ENCODE peak calls at places on chromosomes 2 and 18, in nine cellular contexts. One of them, this sample, is unnamed. For H3K4me1, the result is how much of the 10 kb centered on the place peaks cover.

GRCh38 chr2:109447251-109447661 is 166.5 kb downstream of the SEPTIN10 start:
- DNase-seq in right lobe of liver: no peak
- DNase-seq in IMR-90: peak
- DNase-seq in heart left ventricle: no peak
- DNase-seq in uterus: peak
- DNase-seq in aorta: peak
- DNase-seq in hepatocyte: peak
- DNase-seq in PC-3: no peak
- DNase-seq in naive thymus-derived CD4-positive, alpha-beta T cell: no peak
- DNase-seq in this sample: peak

GRCh38 chr18:48670751-48671560 is 132.1 kb downstream of the CTIF start:
- DNase-seq in IMR-90: no peak
- DNase-seq in hepatocyte: no peak
- DNase-seq in aorta: no peak
- DNase-seq in uterus: no peak
- DNase-seq in heart left ventricle: no peak
- DNase-seq in PC-3: no peak
- DNase-seq in right lobe of liver: no peak
- DNase-seq in naive thymus-derived CD4-positive, alpha-beta T cell: no peak
- DNase-seq in this sample: no peak

GRCh38 chr18:79077181-79077580 is 8.0 kb downstream of the ATP9B start:
- DNase-seq in IMR-90: no peak
- DNase-seq in uterus: no peak
- DNase-seq in right lobe of liver: no peak
- DNase-seq in naive thymus-derived CD4-positive, alpha-beta T cell: no peak
- DNase-seq in hepatocyte: no peak
- DNase-seq in heart left ventricle: no peak
- DNase-seq in aorta: no peak
- DNase-seq in PC-3: no peak
- DNase-seq in this sample: no peak

GRCh38 chr2:197672494-197672893 is 2.9 kb downstream of the RFTN2 start:
- DNase-seq in heart left ventricle: no peak
- DNase-seq in IMR-90: no peak
- DNase-seq in right lobe of liver: no peak
- DNase-seq in PC-3: no peak
- DNase-seq in aorta: no peak
- DNase-seq in hepatocyte: no peak
- DNase-seq in uterus: no peak
- DNase-seq in naive thymus-derived CD4-positive, alpha-beta T cell: no peak
- DNase-seq in this sample: no peak

GRCh38 chr2:58358024-58358423 is 116.9 kb upstream of the FANCL start:
- DNase-seq in hepatocyte: no peak
- DNase-seq in right lobe of liver: no peak
- DNase-seq in uterus: no peak
- DNase-seq in heart left ventricle: no peak
- DNase-seq in aorta: no peak
- DNase-seq in PC-3: no peak
- DNase-seq in naive thymus-derived CD4-positive, alpha-beta T cell: no peak
- DNase-seq in IMR-90: no peak
- DNase-seq in this sample: no peak

GRCh38 chr2:169107645-169108044 is 38.3 kb downstream of the DHRS9 start:
- DNase-seq in naive thymus-derived CD4-positive, alpha-beta T cell: peak
- DNase-seq in heart left ventricle: no peak
- DNase-seq in aorta: no peak
- DNase-seq in hepatocyte: no peak
- DNase-seq in uterus: no peak
- DNase-seq in IMR-90: no peak
- DNase-seq in PC-3: peak
- DNase-seq in right lobe of liver: no peak
- DNase-seq in this sample: no peak

GRCh38 chr18:48599391-48599790 is 60.6 kb downstream of the CTIF start:
- DNase-seq in PC-3: no peak
- DNase-seq in heart left ventricle: no peak
- DNase-seq in uterus: no peak
- DNase-seq in aorta: no peak
- DNase-seq in naive thymus-derived CD4-positive, alpha-beta T cell: no peak
- DNase-seq in right lobe of liver: no peak
- DNase-seq in hepatocyte: no peak
- DNase-seq in IMR-90: peak
- DNase-seq in this sample: no peak

GRCh38 chr2:43051316-43051715 is 175.1 kb downstream of the ZFP36L2 start:
- DNase-seq in PC-3: peak
- DNase-seq in uterus: peak
- DNase-seq in heart left ventricle: no peak
- DNase-seq in IMR-90: peak
- DNase-seq in naive thymus-derived CD4-positive, alpha-beta T cell: peak
- DNase-seq in aorta: peak
- DNase-seq in hepatocyte: no peak
- DNase-seq in right lobe of liver: no peak
- DNase-seq in this sample: no peak

GRCh38 chr18:7901657-7902056 is 334.5 kb downstream of the PTPRM start:
- DNase-seq in naive thymus-derived CD4-positive, alpha-beta T cell: no peak
- DNase-seq in aorta: no peak
- DNase-seq in hepatocyte: no peak
- DNase-seq in uterus: no peak
- DNase-seq in heart left ventricle: no peak
- DNase-seq in PC-3: peak
- DNase-seq in IMR-90: peak
- DNase-seq in right lobe of liver: no peak
- DNase-seq in this sample: no peak

GRCh38 chr2:86049529-86049928 is 56.2 kb downstream of the POLR1A start:
- DNase-seq in heart left ventricle: no peak
- DNase-seq in aorta: no peak
- DNase-seq in IMR-90: no peak
- DNase-seq in uterus: peak
- DNase-seq in PC-3: no peak
- DNase-seq in hepatocyte: no peak
- DNase-seq in right lobe of liver: no peak
- DNase-seq in naive thymus-derived CD4-positive, alpha-beta T cell: no peak
- DNase-seq in this sample: peak

GRCh38 chr2:168456526-168457176 is 579 bp downstream of the CERS6 start:
- DNase-seq in uterus: peak
- DNase-seq in IMR-90: peak
- DNase-seq in naive thymus-derived CD4-positive, alpha-beta T cell: peak
- DNase-seq in right lobe of liver: peak
- DNase-seq in heart left ventricle: peak
- DNase-seq in aorta: peak
- DNase-seq in PC-3: peak
- DNase-seq in hepatocyte: peak
- DNase-seq in this sample: peak

GRCh38 chr2:75315436-75315835 is 116.1 kb upstream of the TACR1 start:
- DNase-seq in naive thymus-derived CD4-positive, alpha-beta T cell: no peak
- DNase-seq in right lobe of liver: no peak
- DNase-seq in hepatocyte: no peak
- DNase-seq in aorta: no peak
- DNase-seq in uterus: no peak
- DNase-seq in IMR-90: no peak
- DNase-seq in PC-3: no peak
- DNase-seq in heart left ventricle: no peak
- DNase-seq in this sample: no peak

GRCh38 chr18:80171190-80171872 is 62.3 kb downstream of the ADNP2 start:
- DNase-seq in aorta: peak
- DNase-seq in hepatocyte: peak
- DNase-seq in IMR-90: peak
- DNase-seq in PC-3: peak
- DNase-seq in heart left ventricle: no peak
- DNase-seq in naive thymus-derived CD4-positive, alpha-beta T cell: peak
- DNase-seq in uterus: peak
- DNase-seq in right lobe of liver: peak
- DNase-seq in this sample: no peak

GRCh38 chr2:27796991-27797752 is 25.7 kb downstream of the MRPL33 start:
- DNase-seq in heart left ventricle: peak
- DNase-seq in aorta: no peak
- DNase-seq in naive thymus-derived CD4-positive, alpha-beta T cell: no peak
- DNase-seq in uterus: no peak
- DNase-seq in PC-3: no peak
- DNase-seq in hepatocyte: no peak
- DNase-seq in IMR-90: no peak
- DNase-seq in right lobe of liver: peak
- DNase-seq in this sample: no peak

GRCh38 chr2:27792759-27793158 is 21.2 kb downstream of the MRPL33 start:
- DNase-seq in hepatocyte: no peak
- DNase-seq in naive thymus-derived CD4-positive, alpha-beta T cell: no peak
- DNase-seq in uterus: no peak
- DNase-seq in right lobe of liver: no peak
- DNase-seq in aorta: no peak
- DNase-seq in heart left ventricle: no peak
- DNase-seq in PC-3: peak
- DNase-seq in IMR-90: peak
- DNase-seq in this sample: no peak

GRCh38 chr2:27798476-27798875 is 27.0 kb downstream of the MRPL33 start:
- DNase-seq in aorta: no peak
- DNase-seq in right lobe of liver: no peak
- DNase-seq in IMR-90: no peak
- DNase-seq in PC-3: no peak
- DNase-seq in uterus: no peak
- DNase-seq in hepatocyte: no peak
- DNase-seq in heart left ventricle: no peak
- DNase-seq in naive thymus-derived CD4-positive, alpha-beta T cell: no peak
- DNase-seq in this sample: no peak

GRCh38 chr2:27795093-27795834 is 23.7 kb downstream of the MRPL33 start:
- DNase-seq in hepatocyte: no peak
- DNase-seq in naive thymus-derived CD4-positive, alpha-beta T cell: no peak
- DNase-seq in aorta: no peak
- DNase-seq in IMR-90: no peak
- DNase-seq in heart left ventricle: no peak
- DNase-seq in PC-3: no peak
- DNase-seq in uterus: no peak
- DNase-seq in right lobe of liver: no peak
- DNase-seq in this sample: no peak

DNA sequence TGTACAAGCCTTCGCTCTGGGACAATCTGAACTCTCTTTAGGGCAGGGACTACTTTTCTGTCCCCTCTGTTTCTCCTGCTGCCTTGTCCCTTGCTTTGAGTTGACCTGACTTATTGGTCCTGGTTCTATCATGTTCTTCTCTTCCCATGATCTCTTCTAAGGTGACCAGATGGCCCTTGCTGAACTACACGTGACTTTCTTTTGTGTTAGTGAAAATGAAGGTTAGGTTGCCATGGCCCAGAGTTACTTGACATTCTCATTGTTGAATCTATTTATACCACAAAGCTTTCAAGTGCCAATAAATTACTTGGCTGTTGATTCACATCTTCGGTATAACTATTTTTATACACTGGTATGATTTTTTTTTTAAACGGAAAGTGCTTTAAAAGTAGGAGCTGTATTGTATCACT is 24.4 kb downstream of the MRPL33 start:
- DNase-seq in uterus: no peak
- DNase-seq in naive thymus-derived CD4-positive, alpha-beta T cell: no peak
- DNase-seq in aorta: no peak
- DNase-seq in IMR-90: no peak
- DNase-seq in PC-3: no peak
- DNase-seq in hepatocyte: no peak
- DNase-seq in heart left ventricle: peak
- DNase-seq in right lobe of liver: no peak
- DNase-seq in this sample: no peak
- H3K4me1 ChIP-seq in uterus: under half
- H3K4me1 ChIP-seq in naive thymus-derived CD4-positive, alpha-beta T cell: under half
- H3K4me1 ChIP-seq in aorta: under half
- H3K4me1 ChIP-seq in IMR-90: half or more
- H3K4me1 ChIP-seq in PC-3: under half
- H3K4me1 ChIP-seq in hepatocyte: under half
- H3K4me1 ChIP-seq in heart left ventricle: under half
- H3K4me1 ChIP-seq in right lobe of liver: under half
- H3K4me1 ChIP-seq in this sample: under half

DNA sequence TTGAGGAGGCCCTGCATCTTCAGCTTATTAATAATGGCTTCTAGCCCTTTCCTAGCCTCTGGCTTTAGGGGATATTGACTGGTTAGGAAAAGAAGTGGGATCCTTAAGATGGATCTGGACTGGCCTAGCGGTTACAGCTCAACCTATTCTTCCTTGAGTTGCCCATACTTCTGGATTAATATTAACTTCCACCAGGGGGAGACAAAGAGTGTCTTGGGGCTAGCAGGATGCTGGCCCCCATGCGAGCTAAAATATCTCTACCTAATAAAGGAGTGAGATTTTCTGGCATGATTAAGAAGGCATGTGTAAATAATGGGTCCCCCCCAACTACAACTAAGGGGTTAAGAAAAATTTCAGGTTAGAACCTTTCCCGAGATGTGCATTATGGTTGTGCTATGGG is 23.2 kb upstream of the PLA2R1 start:
- DNase-seq in IMR-90: no peak
- DNase-seq in PC-3: no peak
- DNase-seq in right lobe of liver: no peak
- DNase-seq in aorta: no peak
- DNase-seq in heart left ventricle: no peak
- DNase-seq in uterus: no peak
- DNase-seq in hepatocyte: no peak
- DNase-seq in naive thymus-derived CD4-positive, alpha-beta T cell: no peak
- DNase-seq in this sample: peak
- H3K4me1 ChIP-seq in IMR-90: under half
- H3K4me1 ChIP-seq in PC-3: under half
- H3K4me1 ChIP-seq in right lobe of liver: under half
- H3K4me1 ChIP-seq in aorta: under half
- H3K4me1 ChIP-seq in heart left ventricle: under half
- H3K4me1 ChIP-seq in uterus: under half
- H3K4me1 ChIP-seq in hepatocyte: under half
- H3K4me1 ChIP-seq in naive thymus-derived CD4-positive, alpha-beta T cell: under half
- H3K4me1 ChIP-seq in this sample: under half

GRCh38 chr2:100824842-100825241 is 4.9 kb downstream of the NPAS2 start:
- DNase-seq in heart left ventricle: no peak
- DNase-seq in naive thymus-derived CD4-positive, alpha-beta T cell: no peak
- DNase-seq in hepatocyte: no peak
- DNase-seq in IMR-90: no peak
- DNase-seq in aorta: no peak
- DNase-seq in right lobe of liver: no peak
- DNase-seq in PC-3: no peak
- DNase-seq in uterus: no peak
- DNase-seq in this sample: no peak
- H3K4me1 ChIP-seq in heart left ventricle: under half
- H3K4me1 ChIP-seq in naive thymus-derived CD4-positive, alpha-beta T cell: under half
- H3K4me1 ChIP-seq in hepatocyte: under half
- H3K4me1 ChIP-seq in IMR-90: under half
- H3K4me1 ChIP-seq in aorta: under half
- H3K4me1 ChIP-seq in right lobe of liver: half or more
- H3K4me1 ChIP-seq in PC-3: under half
- H3K4me1 ChIP-seq in uterus: under half
- H3K4me1 ChIP-seq in this sample: under half

DNA sequence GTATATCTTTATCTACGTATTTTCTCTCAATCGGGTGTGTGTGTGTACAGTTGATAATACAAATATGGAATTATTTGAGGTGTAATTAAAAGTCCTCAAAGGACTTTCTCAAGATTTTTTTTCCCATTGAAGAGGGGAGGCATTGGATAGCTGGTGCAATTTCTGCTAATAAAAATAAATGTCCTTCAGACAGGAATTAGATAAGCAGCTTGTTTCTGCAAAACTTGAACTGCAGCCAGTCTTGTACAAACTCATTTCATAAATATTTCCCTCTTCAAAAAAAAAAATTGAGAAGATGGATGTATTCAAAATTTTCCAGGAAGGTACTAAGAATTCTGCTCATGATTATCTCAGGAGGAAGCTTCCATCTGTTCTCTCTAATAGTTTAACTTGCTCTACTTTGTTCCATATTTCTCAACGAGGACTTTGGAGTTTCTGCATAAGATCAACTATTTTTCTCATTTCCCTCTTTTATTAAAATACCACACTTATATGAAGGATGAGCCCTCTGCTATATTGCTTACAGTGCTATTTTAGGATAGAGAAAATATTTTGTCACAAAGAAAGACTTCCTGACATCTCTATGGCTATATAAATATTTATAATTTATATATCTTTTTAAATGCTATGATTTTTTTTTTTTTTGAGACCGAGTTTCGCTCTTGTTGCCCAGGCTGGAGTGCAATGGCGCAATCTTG is 33.0 kb upstream of the GLS start:
- DNase-seq in IMR-90: peak
- DNase-seq in uterus: no peak
- DNase-seq in aorta: no peak
- DNase-seq in right lobe of liver: no peak
- DNase-seq in PC-3: peak
- DNase-seq in heart left ventricle: no peak
- DNase-seq in naive thymus-derived CD4-positive, alpha-beta T cell: no peak
- DNase-seq in hepatocyte: no peak
- DNase-seq in this sample: no peak
- H3K4me1 ChIP-seq in IMR-90: under half
- H3K4me1 ChIP-seq in uterus: under half
- H3K4me1 ChIP-seq in aorta: under half
- H3K4me1 ChIP-seq in right lobe of liver: under half
- H3K4me1 ChIP-seq in PC-3: half or more
- H3K4me1 ChIP-seq in heart left ventricle: under half
- H3K4me1 ChIP-seq in naive thymus-derived CD4-positive, alpha-beta T cell: under half
- H3K4me1 ChIP-seq in hepatocyte: under half
- H3K4me1 ChIP-seq in this sample: under half

This sample was measured in Caco-2.